ENCODE peak calls at places on chromosomes 5 and 9, in five cellular contexts. One of them, this sample, is unnamed.

GRCh38 chr9:83418283-83418682 is 119.9 kb downstream of the FRMD3 start:
- DNase-seq in breast epithelium: no peak
- DNase-seq in Peyer's patch: no peak
- DNase-seq in adrenal gland: no peak
- DNase-seq in stomach: no peak
- DNase-seq in this sample: no peak

GRCh38 chr5:79471556-79471955 is 42.4 kb downstream of the HOMER1 start:
- DNase-seq in breast epithelium: no peak
- DNase-seq in stomach: no peak
- DNase-seq in Peyer's patch: no peak
- DNase-seq in adrenal gland: no peak
- DNase-seq in this sample: no peak

GRCh38 chr5:58392491-58392890 is 67.4 kb downstream of the PLK2 start:
- DNase-seq in stomach: no peak
- DNase-seq in Peyer's patch: no peak
- DNase-seq in adrenal gland: no peak
- DNase-seq in breast epithelium: no peak
- DNase-seq in this sample: no peak

GRCh38 chr9:133351908-133352634 is 4.1 kb downstream of the RPL7A start:
- DNase-seq in stomach: no peak
- DNase-seq in breast epithelium: no peak
- DNase-seq in adrenal gland: peak; percentile 60
- DNase-seq in Peyer's patch: peak; percentile 39
- DNase-seq in this sample: no peak

GRCh38 chr5:154475613-154476342 is 2.2 kb downstream of the HAND1 start:
- DNase-seq in stomach: no peak
- DNase-seq in Peyer's patch: no peak
- DNase-seq in breast epithelium: no peak
- DNase-seq in adrenal gland: no peak
- DNase-seq in this sample: no peak

GRCh38 chr5:113652161-113652560 is 138.7 kb downstream of the YTHDC2 start:
- DNase-seq in stomach: no peak
- DNase-seq in adrenal gland: no peak
- DNase-seq in breast epithelium: no peak
- DNase-seq in Peyer's patch: no peak
- DNase-seq in this sample: no peak

GRCh38 chr5:345404-346195 is 24.1 kb downstream of the AHRR start:
- DNase-seq in adrenal gland: no peak
- DNase-seq in stomach: no peak
- DNase-seq in breast epithelium: no peak
- DNase-seq in Peyer's patch: no peak
- DNase-seq in this sample: no peak

GRCh38 chr5:119016125-119016774 is 27.9 kb upstream of the DTWD2 start:
- DNase-seq in breast epithelium: no peak
- DNase-seq in stomach: no peak
- DNase-seq in adrenal gland: no peak
- DNase-seq in Peyer's patch: peak; percentile 37
- DNase-seq in this sample: no peak

GRCh38 chr9:98410185-98410697 is 154.8 kb upstream of the TBC1D2 start:
- DNase-seq in breast epithelium: no peak
- DNase-seq in Peyer's patch: no peak
- DNase-seq in stomach: no peak
- DNase-seq in adrenal gland: peak; percentile 31
- DNase-seq in this sample: no peak

GRCh38 chr9:7567687-7568086 is 231.9 kb downstream of the DMAC1 start:
- DNase-seq in Peyer's patch: no peak
- DNase-seq in stomach: no peak
- DNase-seq in breast epithelium: no peak
- DNase-seq in adrenal gland: no peak
- DNase-seq in this sample: no peak

GRCh38 chr9:137631608-137632431 is 13.0 kb downstream of the EHMT1 start:
- DNase-seq in breast epithelium: no peak
- DNase-seq in adrenal gland: no peak
- DNase-seq in stomach: no peak
- DNase-seq in Peyer's patch: no peak
- DNase-seq in this sample: no peak

GRCh38 chr5:140317859-140318258 is 15.0 kb upstream of the PFDN1 start:
- DNase-seq in adrenal gland: peak; percentile 66
- DNase-seq in stomach: no peak
- DNase-seq in Peyer's patch: no peak
- DNase-seq in breast epithelium: no peak
- DNase-seq in this sample: no peak

GRCh38 chr5:109479260-109479860 is 69.6 kb upstream of the PJA2 start:
- DNase-seq in breast epithelium: no peak
- DNase-seq in Peyer's patch: no peak
- DNase-seq in stomach: no peak
- DNase-seq in adrenal gland: no peak
- DNase-seq in this sample: no peak

GRCh38 chr9:114324492-114324891 is 1.6 kb downstream of the ORM1 start:
- DNase-seq in Peyer's patch: no peak
- DNase-seq in stomach: no peak
- DNase-seq in breast epithelium: no peak
- DNase-seq in adrenal gland: no peak
- DNase-seq in this sample: no peak

GRCh38 chr5:18113724-18114123 is 479.5 kb downstream of the TAF11L14 start:
- DNase-seq in breast epithelium: no peak
- DNase-seq in adrenal gland: no peak
- DNase-seq in Peyer's patch: no peak
- DNase-seq in stomach: no peak
- DNase-seq in this sample: no peak

GRCh38 chr5:32138839-32139493 is 35.2 kb downstream of the GOLPH3 start:
- DNase-seq in breast epithelium: no peak
- DNase-seq in Peyer's patch: no peak
- DNase-seq in adrenal gland: peak; percentile 66
- DNase-seq in stomach: no peak
- DNase-seq in this sample: no peak

GRCh38 chr5:6384856-6385255 is 6.5 kb upstream of the MED10 start:
- DNase-seq in Peyer's patch: no peak
- DNase-seq in stomach: no peak
- DNase-seq in breast epithelium: no peak
- DNase-seq in adrenal gland: no peak
- DNase-seq in this sample: no peak

DNA sequence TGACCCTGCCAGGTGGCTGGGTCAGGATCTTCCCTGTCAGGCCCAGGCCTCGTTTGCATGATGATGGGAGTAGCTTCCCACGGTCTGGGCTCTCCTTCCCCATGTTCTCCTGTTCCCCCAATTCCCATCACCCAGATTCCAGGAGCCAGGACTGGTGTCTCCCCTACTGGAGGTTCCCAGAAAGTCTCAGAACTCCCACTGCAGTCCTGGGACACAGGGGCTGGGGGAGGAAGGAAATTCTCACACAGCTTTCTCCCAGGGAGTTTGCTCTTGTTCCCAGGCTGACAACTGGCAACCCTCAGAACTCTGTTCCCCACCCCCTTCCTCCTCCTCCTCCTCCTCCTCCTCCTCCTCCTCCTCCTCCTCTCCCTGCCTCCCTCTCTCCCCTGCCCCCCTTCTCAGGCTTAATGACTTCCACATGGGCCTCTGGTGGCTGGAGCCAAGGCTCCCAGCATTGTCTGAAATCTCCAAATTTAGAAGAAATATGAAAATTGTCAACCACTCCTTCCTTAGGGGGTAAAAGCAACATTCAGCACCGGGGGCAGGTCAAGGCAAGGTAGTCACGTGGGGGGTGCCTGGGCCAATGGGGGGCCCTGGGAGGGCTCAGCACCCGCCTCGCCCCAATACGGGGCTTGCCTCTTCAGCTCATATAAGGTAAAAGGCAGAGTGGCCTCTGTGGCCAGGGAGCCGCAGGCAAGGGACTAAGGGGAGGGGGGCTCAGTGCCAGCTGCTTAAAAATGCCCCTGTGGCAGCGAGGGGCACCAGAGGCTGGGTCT is 27.3 kb upstream of the IL17B start:
- DNase-seq in stomach: no peak
- DNase-seq in adrenal gland: peak; percentile 54
- DNase-seq in Peyer's patch: no peak
- DNase-seq in breast epithelium: peak; percentile 67
- DNase-seq in this sample: no peak
- TF ChIP-seq POLR2A in stomach: no peak
- TF ChIP-seq POLR2A in adrenal gland: peak; percentile 55
- TF ChIP-seq POLR2A in Peyer's patch: no peak
- TF ChIP-seq POLR2A in breast epithelium: peak; percentile 48
- TF ChIP-seq POLR2A in this sample: no peak

DNA sequence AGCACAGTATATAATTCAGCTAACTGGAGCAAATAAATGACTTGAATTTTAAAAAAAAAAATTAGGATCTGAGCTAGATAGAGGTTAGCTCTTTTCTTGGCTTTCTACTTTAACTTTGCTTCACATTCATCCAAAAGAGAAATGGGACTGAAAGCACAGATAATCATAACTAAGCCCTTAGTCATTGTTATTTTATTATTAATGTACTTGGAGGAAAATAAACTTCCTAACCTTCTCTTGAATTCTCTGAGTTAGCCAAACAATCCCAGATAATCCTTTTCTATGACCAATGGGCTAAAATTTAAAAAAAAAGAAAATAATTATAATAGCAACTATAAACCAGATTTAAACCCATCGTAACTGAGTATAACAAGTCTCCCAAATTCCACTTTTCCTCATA is 57.6 kb upstream of the RASA1 start:
- DNase-seq in adrenal gland: no peak
- DNase-seq in breast epithelium: no peak
- DNase-seq in Peyer's patch: no peak
- DNase-seq in stomach: no peak
- DNase-seq in this sample: no peak
- H3K36me3 ChIP-seq in adrenal gland: no peaks in the 10 kb centered on the region
- H3K36me3 ChIP-seq in breast epithelium: no peaks in the 10 kb centered on the region
- H3K36me3 ChIP-seq in Peyer's patch: no peaks in the 10 kb centered on the region
- H3K36me3 ChIP-seq in stomach: no peaks in the 10 kb centered on the region
- H3K36me3 ChIP-seq in this sample: no peaks in the 10 kb centered on the region

DNA sequence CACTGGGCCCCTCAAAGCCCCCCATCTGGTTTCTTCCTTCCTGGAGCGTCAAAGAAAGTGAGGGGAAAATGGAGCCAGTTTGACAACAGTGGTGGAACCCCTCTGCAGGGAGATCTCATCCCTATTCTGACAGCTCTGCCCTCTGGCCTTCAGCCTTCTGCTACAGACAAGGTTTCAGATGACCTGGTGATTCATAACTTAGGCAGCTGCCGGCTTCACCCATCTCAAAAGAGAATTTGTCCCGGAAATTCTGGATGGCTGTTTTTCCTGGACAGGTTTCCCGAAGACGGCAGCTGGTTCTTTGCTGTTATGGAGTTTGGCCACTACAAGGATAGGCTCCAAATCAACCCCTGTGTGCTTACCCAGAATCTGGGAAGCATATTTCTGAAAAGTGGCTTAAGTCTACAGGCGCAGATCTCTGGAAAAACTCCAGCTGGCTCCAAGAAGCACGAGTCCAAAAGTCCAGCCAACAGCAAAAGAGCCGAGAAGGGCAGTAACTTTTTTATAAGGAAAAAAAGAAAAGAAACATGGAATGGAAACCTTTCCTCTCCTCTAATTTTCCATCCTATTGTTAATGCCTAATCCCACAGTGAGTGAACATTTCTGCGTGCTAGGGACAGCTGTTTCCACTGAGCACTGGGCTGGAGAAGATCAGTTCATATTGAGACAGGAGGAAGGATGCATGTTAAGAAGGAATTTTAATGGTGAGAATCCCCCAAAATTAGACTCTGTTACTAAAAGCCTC is 54.5 kb downstream of the ZNF366 start:
- DNase-seq in Peyer's patch: no peak
- DNase-seq in breast epithelium: no peak
- DNase-seq in adrenal gland: peak; percentile 83
- DNase-seq in stomach: peak; percentile 76
- DNase-seq in this sample: no peak
- TF ChIP-seq POLR2A in Peyer's patch: no peak
- TF ChIP-seq POLR2A in breast epithelium: no peak
- TF ChIP-seq POLR2A in adrenal gland: no peak
- TF ChIP-seq POLR2A in stomach: no peak
- TF ChIP-seq POLR2A in this sample: no peak

GRCh38 chr9:125003332-125003731 is 62.4 kb upstream of the GOLGA1 start:
- DNase-seq in stomach: no peak
- DNase-seq in Peyer's patch: no peak
- DNase-seq in adrenal gland: no peak
- DNase-seq in breast epithelium: no peak
- DNase-seq in this sample: no peak

DNA sequence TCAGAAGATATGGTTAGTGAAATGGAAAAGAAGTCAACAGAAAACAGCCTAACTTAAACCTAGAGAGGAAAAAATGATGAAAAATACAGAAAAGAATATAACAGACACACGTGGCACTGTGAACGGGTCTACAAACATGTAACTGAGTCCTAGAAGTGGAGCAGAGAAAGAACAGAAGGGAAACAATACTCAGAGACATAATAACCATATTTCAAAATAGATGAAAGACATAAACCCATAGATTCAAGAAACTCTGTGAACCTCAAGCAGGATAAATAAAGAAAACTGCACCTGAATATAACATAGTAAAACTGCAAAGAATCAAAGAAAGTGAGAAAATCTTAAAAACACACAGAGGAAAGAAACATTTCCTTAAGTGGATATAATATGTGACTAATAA is 67.7 kb upstream of the GOLGA1 start:
- DNase-seq in adrenal gland: no peak
- DNase-seq in breast epithelium: no peak
- DNase-seq in stomach: no peak
- DNase-seq in Peyer's patch: no peak
- DNase-seq in this sample: no peak
- H3K36me3 ChIP-seq in adrenal gland: no peaks in the 10 kb centered on the region
- H3K36me3 ChIP-seq in breast epithelium: no peaks in the 10 kb centered on the region
- H3K36me3 ChIP-seq in stomach: peaks cover 10% of the 10 kb centered on the region
- H3K36me3 ChIP-seq in Peyer's patch: no peaks in the 10 kb centered on the region
- H3K36me3 ChIP-seq in this sample: no peaks in the 10 kb centered on the region

GRCh38 chr9:134360180-134360759 is 34.0 kb downstream of the RXRA start:
- DNase-seq in Peyer's patch: no peak
- DNase-seq in adrenal gland: no peak
- DNase-seq in breast epithelium: no peak
- DNase-seq in stomach: no peak
- DNase-seq in this sample: no peak
- TF ChIP-seq POLR2A in Peyer's patch: no peak
- TF ChIP-seq POLR2A in adrenal gland: no peak
- TF ChIP-seq POLR2A in breast epithelium: no peak
- TF ChIP-seq POLR2A in stomach: no peak
- TF ChIP-seq POLR2A in this sample: no peak

GRCh38 chr5:138533973-138534941 is 8.8 kb downstream of the ETF1 start:
- DNase-seq in adrenal gland: no peak
- DNase-seq in Peyer's patch: no peak
- DNase-seq in breast epithelium: no peak
- DNase-seq in stomach: no peak
- DNase-seq in this sample: no peak
- H3K36me3 ChIP-seq in adrenal gland: no peaks in the 10 kb centered on the region
- H3K36me3 ChIP-seq in Peyer's patch: no peaks in the 10 kb centered on the region
- H3K36me3 ChIP-seq in breast epithelium: no peaks in the 10 kb centered on the region
- H3K36me3 ChIP-seq in stomach: peaks cover 12% of the 10 kb centered on the region
- H3K36me3 ChIP-seq in this sample: no peaks in the 10 kb centered on the region

GRCh38 chr5:39072915-39073758 is 1.1 kb downstream of the RICTOR start:
- DNase-seq in adrenal gland: peak; percentile 24
- DNase-seq in Peyer's patch: peak; percentile 70
- DNase-seq in stomach: peak; percentile 47
- DNase-seq in breast epithelium: no peak
- DNase-seq in this sample: no peak
- TF ChIP-seq POLR2A in adrenal gland: no peak
- TF ChIP-seq POLR2A in Peyer's patch: no peak
- TF ChIP-seq POLR2A in stomach: no peak
- TF ChIP-seq POLR2A in breast epithelium: no peak
- TF ChIP-seq POLR2A in this sample: no peak